ENCODE peak calls at places on chromosomes 7 and 10, in ten cellular contexts. O, A, R, C, Z, B, N, M, V and G are unnamed samples. For H3K27me3, the result is how much of the 10 kb centered on the place peaks cover.

GRCh38 chr10:95319239-95319638 is 28.4 kb upstream of the PDLIM1 start:
- DNase-seq in V (no peak), Z (no peak), N (no peak), O (no peak), C (no peak), M (no peak), B (no peak), R (no peak), A (no peak), G (no peak)

GRCh38 chr7:68684246-68684850 is 913.9 kb upstream of the AUTS2 start:
- DNase-seq in C (no peak), N (no peak), M (peak), B (no peak), V (no peak), Z (no peak), O (no peak), R (no peak), A (peak), G (no peak)

GRCh38 chr7:14191686-14192098 is 202.2 kb upstream of the ETV1 start:
- DNase-seq in O (no peak), A (no peak), C (no peak), R (no peak), M (no peak), B (no peak), N (no peak), V (no peak), Z (no peak), G (no peak)

GRCh38 chr7:157827045-157827862 is 490.4 kb downstream of the DNAJB6 start:
- DNase-seq in V (no peak), N (no peak), Z (no peak), O (no peak), A (no peak), C (no peak), M (no peak), R (no peak), B (no peak), G (no peak)

GRCh38 chr7:157796846-157797245 is 460.0 kb downstream of the DNAJB6 start:
- DNase-seq in C (no peak), R (no peak), N (no peak), O (no peak), V (no peak), A (no peak), M (no peak), B (no peak), Z (no peak), G (no peak)

GRCh38 chr10:85379338-85379737 is 987.3 kb downstream of the GRID1 start:
- DNase-seq in M (no peak), C (no peak), B (no peak), O (no peak), R (no peak), V (no peak), Z (no peak), A (no peak), N (no peak), G (no peak)

GRCh38 chr10:50605280-50606270 is 18.2 kb downstream of the SGMS1 start:
- DNase-seq in N (peak), R (peak), A (no peak), Z (peak), C (no peak), V (no peak), M (no peak), O (peak), B (no peak), G (peak)

GRCh38 chr10:63573068-63573697 is 52.0 kb downstream of the REEP3 start:
- DNase-seq in R (peak), C (no peak), B (no peak), O (no peak), A (no peak), N (no peak), V (no peak), M (peak), Z (no peak), G (no peak)

GRCh38 chr10:17257466-17258321 is 29.7 kb downstream of the VIM start:
- DNase-seq in B (no peak), R (peak), O (peak), C (no peak), M (peak), Z (no peak), N (peak), V (peak), A (peak), G (no peak)

GRCh38 chr10:24897326-24897926 is 55.0 kb downstream of the PRTFDC1 start:
- DNase-seq in O (peak), A (no peak), Z (no peak), V (no peak), C (no peak), R (no peak), M (peak), B (no peak), N (no peak), G (no peak)

DNA sequence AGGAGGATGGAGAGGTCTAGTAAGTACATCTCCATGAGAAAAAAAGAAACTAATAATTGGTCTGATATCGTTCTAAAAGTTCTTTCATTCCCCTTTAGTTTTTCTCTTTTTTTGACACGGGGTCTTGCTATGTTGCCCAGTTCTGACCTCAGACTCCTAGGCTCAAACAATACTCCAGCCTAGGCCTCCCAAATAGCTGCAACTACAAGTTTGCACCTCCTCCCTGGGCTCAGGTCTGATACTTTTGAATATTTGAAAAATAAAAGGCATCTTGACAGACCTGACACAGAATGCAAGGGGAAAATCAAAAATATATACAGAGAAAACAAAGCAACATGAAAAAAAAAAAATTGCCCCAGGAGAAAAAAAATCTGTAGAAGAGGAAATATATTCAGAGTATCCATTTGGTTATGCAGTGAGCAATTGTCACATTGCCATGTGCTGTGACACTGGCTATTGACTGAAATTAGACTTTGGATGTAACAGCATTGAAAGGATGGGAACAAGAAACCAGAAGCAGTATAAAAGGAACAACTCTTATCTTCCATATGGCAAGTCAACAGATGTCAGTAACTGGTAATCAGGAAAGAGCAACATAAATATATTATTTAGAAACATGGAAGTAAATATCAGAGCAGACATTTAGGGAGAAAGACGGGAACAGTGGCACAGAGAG is 408.5 kb downstream of the PARD3 start:
- DNase-seq in M (no peak), O (no peak), V (no peak), B (no peak), C (no peak), N (no peak), A (no peak), R (no peak), Z (no peak), G (no peak)
- H3K27me3 ChIP-seq in M (under half), O (under half), V (under half), B (under half), C (under half), N (under half), A (under half), R (under half), Z (under half), G (under half)

GRCh38 chr10:117537436-117537903 is 5.1 kb upstream of the EMX2 start:
- DNase-seq in V (no peak), B (no peak), Z (no peak), R (peak), O (no peak), M (no peak), A (peak), C (no peak), N (no peak), G (no peak)
- H3K27me3 ChIP-seq in V (under half), B (half or more), Z (half or more), R (under half), O (under half), M (half or more), A (under half), C (under half), N (half or more), G (under half)

GRCh38 chr7:133157045-133157444 is 75.2 kb upstream of the CHCHD3 start:
- DNase-seq in A (no peak), R (no peak), N (no peak), C (no peak), V (no peak), Z (no peak), B (no peak), M (no peak), O (no peak), G (no peak)
- H3K27me3 ChIP-seq in A (under half), R (under half), N (under half), C (under half), V (under half), Z (under half), B (under half), M (under half), O (under half), G (under half)

GRCh38 chr7:1210979-1211608 is 21.6 kb upstream of the UNCX start:
- DNase-seq in N (no peak), V (no peak), C (no peak), M (no peak), B (no peak), A (no peak), O (no peak), R (no peak), Z (no peak), G (no peak)

GRCh38 chr7:1209097-1209496 is 23.6 kb upstream of the UNCX start:
- DNase-seq in O (no peak), R (no peak), Z (no peak), M (no peak), C (no peak), A (no peak), N (no peak), B (no peak), V (no peak), G (no peak)

GRCh38 chr7:1214516-1214915 is 18.2 kb upstream of the UNCX start:
- DNase-seq in R (no peak), B (no peak), O (no peak), C (no peak), V (no peak), A (no peak), N (no peak), M (no peak), Z (no peak), G (no peak)

GRCh38 chr7:1211611-1212010 is 21.1 kb upstream of the UNCX start:
- DNase-seq in N (no peak), Z (no peak), R (no peak), M (no peak), O (no peak), V (no peak), A (no peak), C (no peak), B (no peak), G (no peak)

GRCh38 chr7:1210321-1210978 is 22.2 kb upstream of the UNCX start:
- DNase-seq in R (no peak), O (no peak), N (no peak), Z (no peak), V (no peak), B (peak), C (no peak), A (no peak), M (peak), G (no peak)
- H3K27me3 ChIP-seq in R (half or more), O (under half), N (half or more), Z (under half), V (under half), B (half or more), C (under half), A (under half), M (under half), G (under half)

DNA sequence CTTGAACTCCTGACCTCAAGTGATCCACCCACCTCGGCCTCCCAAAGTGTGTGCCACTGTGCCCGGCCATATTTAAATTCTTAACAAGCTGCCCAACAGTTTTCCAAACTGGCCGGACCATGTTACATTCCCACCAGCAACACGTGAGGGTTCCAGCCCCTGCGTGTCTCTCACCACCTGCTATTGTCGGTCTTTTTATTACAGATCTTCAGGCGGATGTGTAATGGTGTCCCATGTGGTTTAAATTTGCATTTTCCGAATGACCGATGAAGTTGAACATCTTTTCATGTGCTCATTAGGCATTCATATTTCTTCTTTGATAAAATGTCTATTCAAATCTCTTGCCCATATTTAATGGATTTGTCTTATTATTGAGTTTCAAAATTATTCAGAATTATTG is 11.5 kb downstream of the ELFN1 start:
- DNase-seq in B (no peak), O (no peak), N (no peak), R (no peak), M (no peak), A (no peak), Z (peak), C (peak), V (no peak), G (no peak)
- H3K27me3 ChIP-seq in B (under half), O (under half), N (under half), R (under half), M (under half), A (under half), Z (under half), C (under half), V (under half), G (under half)

GRCh38 chr7:9186730-9187129 is 753.3 kb downstream of the NXPH1 start:
- DNase-seq in C (no peak), B (no peak), O (no peak), M (no peak), R (no peak), Z (no peak), N (no peak), V (no peak), A (no peak), G (no peak)

GRCh38 chr7:9181356-9181755 is 747.9 kb downstream of the NXPH1 start:
- DNase-seq in A (no peak), V (no peak), N (no peak), R (no peak), C (no peak), Z (no peak), B (no peak), O (no peak), M (no peak), G (peak)
- H3K27me3 ChIP-seq in A (under half), V (under half), N (under half), R (under half), C (under half), Z (under half), B (under half), O (under half), M (under half), G (under half)